ENCODE peak calls at places on chromosomes 11 and 22, in eight cellular contexts. One of them, this sample, is unnamed.

GRCh38 chr11:100686476-100686875 is 612 bp upstream of the ARHGAP42 start:
- DNase-seq in RPMI8226: no peak
- DNase-seq in astrocyte of the spinal cord: no peak
- DNase-seq in HFFc6: no peak
- DNase-seq in activated T-cell treated with anti-CD3 and anti-CD28 coated beads for 48 hours: no peak
- DNase-seq in MCF 10A: no peak
- DNase-seq in cardiac muscle cell: no peak
- DNase-seq in neural progenitor cell: peak
- DNase-seq in this sample: no peak

GRCh38 chr11:64444838-64445441 is 86.0 kb downstream of the RPS6KA4 start:
- DNase-seq in RPMI8226: peak
- DNase-seq in astrocyte of the spinal cord: no peak
- DNase-seq in HFFc6: peak
- DNase-seq in activated T-cell treated with anti-CD3 and anti-CD28 coated beads for 48 hours: no peak
- DNase-seq in MCF 10A: peak
- DNase-seq in cardiac muscle cell: no peak
- DNase-seq in neural progenitor cell: no peak
- DNase-seq in this sample: peak

GRCh38 chr11:34865261-34865660 is 50.9 kb downstream of the APIP start:
- DNase-seq in RPMI8226: no peak
- DNase-seq in astrocyte of the spinal cord: no peak
- DNase-seq in HFFc6: no peak
- DNase-seq in activated T-cell treated with anti-CD3 and anti-CD28 coated beads for 48 hours: no peak
- DNase-seq in MCF 10A: peak
- DNase-seq in cardiac muscle cell: no peak
- DNase-seq in neural progenitor cell: no peak
- DNase-seq in this sample: no peak

GRCh38 chr11:122441702-122442092 is 213.8 kb upstream of the UBASH3B start:
- DNase-seq in RPMI8226: no peak
- DNase-seq in astrocyte of the spinal cord: no peak
- DNase-seq in HFFc6: no peak
- DNase-seq in activated T-cell treated with anti-CD3 and anti-CD28 coated beads for 48 hours: no peak
- DNase-seq in MCF 10A: no peak
- DNase-seq in cardiac muscle cell: no peak
- DNase-seq in neural progenitor cell: no peak
- DNase-seq in this sample: no peak

GRCh38 chr11:35163209-35163608 is 24.2 kb downstream of the CD44 start:
- DNase-seq in RPMI8226: no peak
- DNase-seq in astrocyte of the spinal cord: no peak
- DNase-seq in HFFc6: no peak
- DNase-seq in activated T-cell treated with anti-CD3 and anti-CD28 coated beads for 48 hours: no peak
- DNase-seq in MCF 10A: peak
- DNase-seq in cardiac muscle cell: no peak
- DNase-seq in neural progenitor cell: no peak
- DNase-seq in this sample: peak

GRCh38 chr11:66857927-66858185 is 992 bp downstream of the LRFN4 start:
- DNase-seq in RPMI8226: no peak
- DNase-seq in astrocyte of the spinal cord: no peak
- DNase-seq in HFFc6: no peak
- DNase-seq in activated T-cell treated with anti-CD3 and anti-CD28 coated beads for 48 hours: no peak
- DNase-seq in MCF 10A: no peak
- DNase-seq in cardiac muscle cell: no peak
- DNase-seq in neural progenitor cell: no peak
- DNase-seq in this sample: peak

GRCh38 chr11:102580185-102580951 is 44.8 kb downstream of the MMP20 start:
- DNase-seq in RPMI8226: no peak
- DNase-seq in astrocyte of the spinal cord: no peak
- DNase-seq in HFFc6: no peak
- DNase-seq in activated T-cell treated with anti-CD3 and anti-CD28 coated beads for 48 hours: no peak
- DNase-seq in MCF 10A: no peak
- DNase-seq in cardiac muscle cell: no peak
- DNase-seq in neural progenitor cell: no peak
- DNase-seq in this sample: peak

GRCh38 chr22:24361976-24362646 is 65.3 kb upstream of the ADORA2A start:
- DNase-seq in RPMI8226: no peak
- DNase-seq in astrocyte of the spinal cord: no peak
- DNase-seq in HFFc6: no peak
- DNase-seq in activated T-cell treated with anti-CD3 and anti-CD28 coated beads for 48 hours: no peak
- DNase-seq in MCF 10A: no peak
- DNase-seq in cardiac muscle cell: no peak
- DNase-seq in neural progenitor cell: no peak
- DNase-seq in this sample: no peak

GRCh38 chr11:46800177-46800576 is 45.9 kb downstream of the CKAP5 start:
- DNase-seq in RPMI8226: no peak
- DNase-seq in astrocyte of the spinal cord: no peak
- DNase-seq in HFFc6: no peak
- DNase-seq in activated T-cell treated with anti-CD3 and anti-CD28 coated beads for 48 hours: no peak
- DNase-seq in MCF 10A: no peak
- DNase-seq in cardiac muscle cell: no peak
- DNase-seq in neural progenitor cell: no peak
- DNase-seq in this sample: no peak

GRCh38 chr11:20355221-20356219 is 8.0 kb upstream of the HTATIP2 start:
- DNase-seq in RPMI8226: peak
- DNase-seq in astrocyte of the spinal cord: peak
- DNase-seq in HFFc6: peak
- DNase-seq in activated T-cell treated with anti-CD3 and anti-CD28 coated beads for 48 hours: no peak
- DNase-seq in MCF 10A: peak
- DNase-seq in cardiac muscle cell: peak
- DNase-seq in neural progenitor cell: peak
- DNase-seq in this sample: peak

GRCh38 chr11:113550179-113550578 is 75.0 kb upstream of the DRD2 start:
- DNase-seq in RPMI8226: no peak
- DNase-seq in astrocyte of the spinal cord: no peak
- DNase-seq in HFFc6: no peak
- DNase-seq in activated T-cell treated with anti-CD3 and anti-CD28 coated beads for 48 hours: no peak
- DNase-seq in MCF 10A: no peak
- DNase-seq in cardiac muscle cell: peak
- DNase-seq in neural progenitor cell: no peak
- DNase-seq in this sample: no peak

This sample was measured in DMS53.